ENCODE peak calls at places on chromosome 20, in four cellular contexts. R, Z, M and F are unnamed samples.

GRCh38 chr20:10492065-10492464 is 57.0 kb downstream of the SLX4IP start:
- DNase-seq in Z (no peak), M (no peak), R (peak), F (no peak)

GRCh38 chr20:36405255-36405654 is 99.1 kb downstream of the DLGAP4 start:
- DNase-seq in M (no peak), Z (no peak), R (no peak), F (no peak)

GRCh38 chr20:31860431-31861345 is 9.6 kb downstream of the DUSP15 start:
- DNase-seq in M (no peak), Z (no peak), R (peak), F (no peak)

GRCh38 chr20:10661261-10661660 is 12.5 kb downstream of the JAG1 start:
- DNase-seq in Z (no peak), M (no peak), R (no peak), F (no peak)

GRCh38 chr20:32052792-32053362 is 835 bp downstream of the HCK start:
- DNase-seq in M (no peak), R (no peak), Z (no peak), F (no peak)

GRCh38 chr20:15012551-15012950 is 675.1 kb upstream of the FLRT3 start:
- DNase-seq in Z (no peak), M (no peak), R (no peak), F (no peak)

GRCh38 chr20:53330744-53331143 is 262.9 kb downstream of the ZNF217 start:
- DNase-seq in Z (no peak), R (no peak), M (no peak), F (no peak)

GRCh38 chr20:45971425-45971674 is 653 bp downstream of the ZNF335 start:
- DNase-seq in M (no peak), Z (no peak), R (no peak), F (no peak)

GRCh38 chr20:16929756-16930155 is 181.6 kb downstream of the OTOR start:
- DNase-seq in Z (no peak), R (peak), M (no peak), F (no peak)

GRCh38 chr20:62636446-62636845 is 5.9 kb upstream of the SLCO4A1 start:
- DNase-seq in Z (no peak), R (no peak), M (no peak), F (no peak)

GRCh38 chr20:49904440-49905214 is 10.7 kb downstream of the SPATA2 start:
- DNase-seq in R (no peak), M (no peak), Z (no peak), F (no peak)

GRCh38 chr20:42531675-42531985 is 658.1 kb downstream of the PTPRT start:
- DNase-seq in Z (no peak), R (no peak), M (no peak), F (no peak)